ENCODE peak calls at places on chromosomes 1 and 21, in four cellular contexts. A is HuH-7, K is NCI-H2081 treated with DMSO at 0.1 percent for 48 hours, E is brain microvascular endothelial cell. B is an unnamed sample.

GRCh38 chr21:46363698-46364097 is 39.7 kb downstream of the PCNT start:
- DNase-seq in A (no peak), E (no peak), K (no peak), B (no peak)

GRCh38 chr1:243598433-243598832 is 251.6 kb downstream of the AKT3 start:
- DNase-seq in K (no peak), A (no peak), E (peak), B (peak)

GRCh38 chr1:178397678-178398077 is 99.1 kb downstream of the CLEC20A start:
- DNase-seq in E (peak), K (no peak), A (no peak), B (no peak)

GRCh38 chr1:58885998-58886397 is 102.2 kb upstream of the JUN start:
- DNase-seq in K (no peak), A (no peak), E (no peak), B (no peak)

GRCh38 chr21:37188825-37189224 is 78.3 kb downstream of the VPS26C start:
- DNase-seq in A (no peak), E (no peak), K (no peak), B (no peak)

GRCh38 chr1:116434849-116435248 is 61.8 kb downstream of the ATP1A1 start:
- DNase-seq in A (no peak), K (no peak), E (no peak), B (no peak)

GRCh38 chr1:181141431-181141910 is 53.0 kb downstream of the IER5 start:
- DNase-seq in E (peak), K (no peak), A (no peak), B (peak)

GRCh38 chr1:202010042-202011015 is at the start of gene ELF3:
- DNase-seq in E (no peak), A (peak), K (peak), B (peak)

GRCh38 chr1:228830185-228830953 is 95.1 kb downstream of the RHOU start:
- DNase-seq in A (no peak), E (no peak), K (no peak), B (no peak)

GRCh38 chr1:240947438-240948224 is 335.7 kb upstream of the GREM2 start:
- DNase-seq in E (no peak), A (no peak), K (no peak), B (no peak)

GRCh38 chr1:11831945-11832725 is 15.4 kb downstream of the NPPA start:
- DNase-seq in K (peak), A (no peak), E (no peak), B (no peak)